ENCODE peak calls at places on chromosome 3, in four cellular contexts. C, L, R and F are unnamed samples.

GRCh38 chr3:53113293-53114010 is 16.8 kb downstream of the RFT1 start:
- DNase-seq in C (no peak), R (no peak), L (no peak), F (no peak)

GRCh38 chr3:58167431-58168351 is 43.1 kb downstream of the DNASE1L3 start:
- DNase-seq in C (peak), R (peak), L (no peak), F (no peak)

GRCh38 chr3:177169936-177170722 is 27.2 kb downstream of the TBL1XR1 start:
- DNase-seq in R (no peak), C (no peak), L (no peak), F (no peak)

GRCh38 chr3:50095352-50095998 is 6.8 kb downstream of the RBM5 start:
- DNase-seq in L (no peak), R (no peak), C (no peak), F (no peak)

GRCh38 chr3:165852710-165853109 is 15.5 kb upstream of the BCHE start:
- DNase-seq in L (no peak), C (no peak), R (no peak), F (no peak)

GRCh38 chr3:184176377-184177330 is 2.0 kb downstream of the AP2M1 start:
- DNase-seq in R (peak), L (no peak), C (peak), F (no peak)

GRCh38 chr3:51434746-51435323 is 43.8 kb downstream of the RBM15B start:
- DNase-seq in C (peak), R (peak), L (peak), F (peak)

GRCh38 chr3:172627057-172627809 is 83.6 kb downstream of the NCEH1 start:
- DNase-seq in L (no peak), R (no peak), C (peak), F (no peak)

GRCh38 chr3:71430941-71431552 is 152.5 kb downstream of the FOXP1 start:
- DNase-seq in L (no peak), C (peak), R (no peak), F (no peak)

GRCh38 chr3:52682016-52682415 is 3.7 kb downstream of the PBRM1 start:
- DNase-seq in C (peak), R (no peak), L (no peak), F (no peak)

GRCh38 chr3:50303038-50303815 is at the start of gene HYAL1:
- DNase-seq in L (no peak), C (no peak), R (no peak), F (no peak)

GRCh38 chr3:160804762-160805161 is 48.7 kb downstream of the PPM1L start:
- DNase-seq in L (no peak), R (no peak), C (no peak), F (peak)

GRCh38 chr3:162738778-162739177 is 1242.2 kb downstream of the OTOL1 start:
- DNase-seq in C (no peak), L (no peak), R (no peak), F (no peak)

GRCh38 chr3:51343918-51344687 is 41.0 kb upstream of the MANF start:
- DNase-seq in L (no peak), R (no peak), C (peak), F (no peak)

GRCh38 chr3:63864008-63864871 is 573 bp downstream of the ATXN7 start:
- DNase-seq in C (no peak), L (no peak), R (peak), F (no peak)

GRCh38 chr3:146404451-146404850 is 64.9 kb downstream of the PLSCR2 start:
- DNase-seq in R (no peak), L (no peak), C (peak), F (no peak)

GRCh38 chr3:50639055-50639494 is 22.1 kb downstream of the MAPKAPK3 start:
- DNase-seq in R (no peak), C (peak), L (no peak), F (no peak)

GRCh38 chr3:81218023-81218422 is 543.4 kb downstream of the GBE1 start:
- DNase-seq in C (no peak), R (peak), L (no peak), F (no peak)

GRCh38 chr3:113614402-113614801 is 82.0 kb downstream of the USF3 start:
- DNase-seq in L (no peak), C (no peak), R (no peak), F (no peak)

GRCh38 chr3:134371542-134372324 is 2.5 kb downstream of the AMOTL2 start:
- DNase-seq in R (no peak), L (no peak), C (peak), F (no peak)

GRCh38 chr3:174132006-174132405 is 727.1 kb upstream of the NAALADL2 start:
- DNase-seq in L (no peak), R (no peak), C (peak), F (no peak)

GRCh38 chr3:172040976-172041963 is 1.9 kb downstream of the FNDC3B start:
- DNase-seq in L (no peak), R (no peak), C (peak), F (no peak)

GRCh38 chr3:4772171-4772804 is 206.9 kb upstream of the BHLHE40 start:
- DNase-seq in L (no peak), R (no peak), C (peak), F (no peak)

GRCh38 chr3:142866841-142867631 is 21.8 kb downstream of the PCOLCE2 start:
- DNase-seq in L (no peak), R (no peak), C (no peak), F (no peak)

GRCh38 chr3:44252332-44252731 is 10.6 kb downstream of the TOPAZ1 start:
- DNase-seq in C (no peak), R (no peak), L (peak), F (no peak)

GRCh38 chr3:179027326-179027900 is 44.2 kb downstream of the ZMAT3 start:
- DNase-seq in C (peak), R (no peak), L (no peak), F (no peak)

GRCh38 chr3:79497447-79498111 is 270.2 kb downstream of the ROBO1 start:
- DNase-seq in L (no peak), C (peak), R (peak), F (no peak)

GRCh38 chr3:117734431-117734830 is 1024.9 kb downstream of the TUSC7 start:
- DNase-seq in L (no peak), C (peak), R (no peak), F (no peak)